ENCODE peak calls at places on chromosomes 3 and 15, in six cellular contexts. F is HCT116, W is testis, X is body of pancreas, V is esophagus muscularis mucosa, G is suprapubic skin. I is an unnamed sample. For H3K4me1, the result is how much of the 10 kb centered on the place peaks cover.

GRCh38 chr3:197408177-197408957 is 110.0 kb upstream of the DLG1 start:
- DNase-seq in F (no peak), W (no peak), X (no peak), V (no peak), G (no peak), I (no peak)

GRCh38 chr15:68271854-68272471 is 5.6 kb upstream of the FEM1B start:
- DNase-seq in F (peak), W (no peak), X (no peak), V (no peak), G (no peak), I (peak)

GRCh38 chr3:127171320-127171719 is 21.6 kb upstream of the PRR23E start:
- DNase-seq in F (no peak), W (no peak), X (no peak), V (no peak), G (no peak), I (peak)

GRCh38 chr15:88661041-88661765 is 22.4 kb downstream of the ISG20 start:
- DNase-seq in F (no peak), W (peak), X (no peak), V (peak), G (no peak), I (no peak)

GRCh38 chr3:134473868-134474546 is 11.8 kb downstream of the ANAPC13 start:
- DNase-seq in F (peak), W (peak), X (peak), V (peak), G (no peak), I (peak)

GRCh38 chr15:74252291-74253080 is 16.4 kb downstream of the CCDC33 start:
- DNase-seq in F (no peak), W (no peak), X (no peak), V (no peak), G (no peak), I (no peak)

GRCh38 chr3:144556392-144556791 is 584.8 kb downstream of the DIPK2A start:
- DNase-seq in F (no peak), W (no peak), X (no peak), V (no peak), G (no peak), I (no peak)

GRCh38 chr3:107106316-107106715 is 270.9 kb upstream of the CCDC54 start:
- DNase-seq in F (peak), W (no peak), X (no peak), V (no peak), G (no peak), I (no peak)

GRCh38 chr3:184636774-184637316 is 75.0 kb downstream of the MAGEF1 start:
- DNase-seq in F (no peak), W (no peak), X (no peak), V (no peak), G (no peak), I (no peak)

GRCh38 chr15:89419370-89419984 is 76.9 kb downstream of the RHCG start:
- DNase-seq in F (no peak), W (peak), X (peak), V (no peak), G (no peak), I (peak)

GRCh38 chr15:63915209-63915887 is 81.6 kb upstream of the HERC1 start:
- DNase-seq in F (no peak), W (no peak), X (no peak), V (no peak), G (no peak), I (no peak)

GRCh38 chr3:30688776-30689175 is 82.4 kb downstream of the TGFBR2 start:
- DNase-seq in F (no peak), W (no peak), X (no peak), V (no peak), G (no peak), I (no peak)

GRCh38 chr3:15387171-15387581 is 40.2 kb downstream of the METTL6 start:
- DNase-seq in F (no peak), W (peak), X (no peak), V (no peak), G (peak), I (no peak)

GRCh38 chr3:130645261-130645660 is 101.4 kb downstream of the PIK3R4 start:
- DNase-seq in F (no peak), W (no peak), X (no peak), V (peak), G (no peak), I (no peak)

GRCh38 chr3:101303836-101304235 is 16.5 kb downstream of the IMPG2 start:
- DNase-seq in F (no peak), W (no peak), X (no peak), V (no peak), G (no peak), I (no peak)

GRCh38 chr15:91872356-91873132 is 19.0 kb downstream of the SLCO3A1 start:
- DNase-seq in F (no peak), W (no peak), X (no peak), V (no peak), G (no peak), I (no peak)

GRCh38 chr15:72153269-72153668 is 35.1 kb downstream of the SENP8 start:
- DNase-seq in F (no peak), W (no peak), X (no peak), V (no peak), G (no peak), I (no peak)

GRCh38 chr3:11480663-11481298 is 162.9 kb downstream of the VGLL4 start:
- DNase-seq in F (no peak), W (no peak), X (peak), V (no peak), G (no peak), I (no peak)

GRCh38 chr3:64291345-64291744 is 66.1 kb upstream of the PRICKLE2 start:
- DNase-seq in F (no peak), W (no peak), X (no peak), V (no peak), G (no peak), I (peak)

GRCh38 chr3:129936757-129937156 is 37.8 kb upstream of the TRH start:
- DNase-seq in F (no peak), W (peak), X (peak), V (no peak), G (no peak), I (peak)

GRCh38 chr15:74891469-74891868 is 1.6 kb downstream of the MPI start:
- DNase-seq in F (no peak), W (no peak), X (peak), V (no peak), G (no peak), I (no peak)

GRCh38 chr3:65597225-65597951 is 441.3 kb downstream of the MAGI1 start:
- DNase-seq in F (no peak), W (peak), X (peak), V (no peak), G (no peak), I (peak)

GRCh38 chr3:50599115-50599715 is 12.4 kb downstream of the CISH start:
- DNase-seq in F (no peak), W (no peak), X (no peak), V (no peak), G (no peak), I (no peak)

GRCh38 chr3:195081242-195081963 is 189.6 kb downstream of the XXYLT1 start:
- DNase-seq in F (no peak), W (no peak), X (no peak), V (no peak), G (no peak), I (no peak)

GRCh38 chr3:79204351-79204750 is 563.4 kb downstream of the ROBO1 start:
- DNase-seq in F (no peak), W (no peak), X (no peak), V (no peak), G (no peak), I (no peak)

GRCh38 chr3:69878254-69878653 is 121.3 kb upstream of the SAMMSON start:
- DNase-seq in F (no peak), W (no peak), X (no peak), V (no peak), G (no peak), I (no peak)

GRCh38 chr15:87201986-87202385 is 1054.6 kb downstream of the NTRK3 start:
- DNase-seq in F (no peak), W (no peak), X (no peak), V (peak), G (no peak), I (no peak)

GRCh38 chr15:96325579-96326331 is 4.7 kb upstream of the NR2F2 start:
- DNase-seq in F (no peak), W (no peak), X (no peak), V (no peak), G (no peak), I (no peak)
- H3K4me1 ChIP-seq in F (under half), W (under half), X (under half), V (half or more), G (under half), I (under half)

DNA sequence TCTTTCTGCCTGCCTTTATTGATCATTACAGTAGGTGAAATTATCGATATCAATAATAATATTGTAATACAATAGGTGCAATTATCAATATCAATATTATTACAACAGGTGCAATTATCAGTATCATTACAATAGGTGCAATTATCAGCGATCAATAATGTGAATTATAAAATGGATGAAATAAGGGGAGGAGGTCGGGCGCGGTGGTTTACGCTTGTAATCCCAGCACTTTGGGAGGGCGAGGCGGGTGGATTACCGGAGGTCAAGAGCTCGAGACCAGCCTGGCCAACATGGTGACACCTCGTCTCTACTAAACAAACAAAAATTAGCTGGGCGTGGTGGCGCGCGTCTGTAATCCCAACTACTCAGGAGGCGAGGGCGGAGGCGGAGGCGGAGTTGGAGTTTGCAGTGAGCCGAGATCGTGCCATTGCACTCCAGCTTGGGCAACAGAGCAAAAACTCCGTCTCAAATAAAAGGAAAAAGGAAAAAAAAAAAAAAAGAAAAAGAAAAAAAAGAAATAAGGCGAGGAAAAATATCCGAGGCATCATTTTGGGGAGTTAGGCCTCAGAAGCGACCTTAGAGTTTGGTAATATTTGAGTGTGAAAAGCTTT is 611 bp upstream of the BNIP2 start:
- DNase-seq in F (peak), W (peak), X (peak), V (peak), G (peak), I (peak)
- TF ChIP-seq POLR2A in F (no peak), W (no peak), X (no peak), V (no peak), G (peak), I (no peak)

DNA sequence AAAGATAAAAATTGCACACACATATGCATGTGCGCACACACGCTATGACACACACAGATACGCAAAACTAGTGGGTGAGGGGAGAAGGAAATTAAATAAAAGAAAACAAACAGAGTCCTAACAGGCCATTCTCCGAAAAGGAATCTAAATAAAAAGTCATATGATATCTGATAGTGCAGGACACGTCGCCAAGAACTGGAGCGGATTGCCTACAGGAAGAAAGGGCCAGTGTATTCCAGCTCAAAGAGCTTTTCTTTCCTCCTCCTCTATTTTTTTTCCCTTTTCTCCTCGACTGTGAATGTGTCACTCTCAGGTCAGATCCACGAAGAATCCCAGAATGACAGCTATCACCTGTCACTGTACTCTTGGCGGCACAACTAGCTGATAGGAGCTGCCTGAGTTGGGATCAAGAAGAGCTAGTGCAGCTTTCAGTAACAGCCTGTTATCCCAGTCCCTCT is 157.8 kb downstream of the TIGIT start:
- DNase-seq in F (no peak), W (peak), X (peak), V (no peak), G (no peak), I (peak)
- H3K4me1 ChIP-seq in F (under half), W (under half), X (under half), V (under half), G (under half), I (under half)

GRCh38 chr3:128617557-128618397 is 32.8 kb downstream of the RPN1 start:
- DNase-seq in F (peak), W (peak), X (peak), V (peak), G (peak), I (peak)
- TF ChIP-seq POLR2A in F (no peak), W (no peak), X (peak), V (no peak), G (no peak), I (no peak)

GRCh38 chr15:29596266-29596665 is 226.0 kb downstream of the TJP1 start:
- DNase-seq in F (peak), W (no peak), X (no peak), V (peak), G (no peak), I (no peak)
- H3K4me1 ChIP-seq in F (under half), W (under half), X (under half), V (under half), G (under half), I (under half)

DNA sequence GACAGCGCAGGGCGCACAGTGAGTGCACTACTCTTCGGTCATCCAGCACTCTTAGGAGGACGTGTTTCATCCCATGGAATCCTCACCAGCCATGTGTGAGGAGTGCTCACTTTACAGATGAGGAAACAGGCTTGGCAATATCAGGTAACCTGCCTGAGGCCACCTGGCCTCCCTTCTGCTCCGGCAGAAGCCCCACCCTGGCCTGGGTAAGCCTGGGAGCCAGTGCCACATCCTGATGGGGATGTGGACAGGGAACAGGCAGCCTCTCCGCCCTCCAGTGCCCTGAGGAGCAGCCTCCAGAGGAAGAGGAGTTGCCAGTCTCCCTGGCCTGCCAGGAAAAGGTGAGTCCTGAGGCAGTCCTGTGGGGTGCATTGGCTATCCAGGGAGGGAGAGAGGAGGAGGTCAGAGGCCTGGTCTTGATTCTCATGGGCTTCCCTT is 39.4 kb upstream of the LIMD1 start:
- DNase-seq in F (no peak), W (peak), X (no peak), V (no peak), G (no peak), I (no peak)
- TF ChIP-seq POLR2A in F (no peak), W (no peak), X (no peak), V (no peak), G (no peak), I (no peak)

I was measured in ovary.